ENCODE peak calls at places on chromosomes 12 and 14, in five cellular contexts. Z is heart right ventricle, K is esophagus squamous epithelium, Y is A549, J is uterus. Q is an unnamed sample. For H3K4me1, the result is how much of the 10 kb centered on the place peaks cover.

GRCh38 chr12:4813741-4814140 is 93.5 kb downstream of the GALNT8 start:
- DNase-seq in Y (no peak), Z (no peak), J (no peak), K (no peak), Q (no peak)

GRCh38 chr14:59407246-59407615 is 57.9 kb downstream of the GPR135 start:
- DNase-seq in J (peak), Z (no peak), K (no peak), Y (no peak), Q (no peak)

GRCh38 chr14:92549853-92550244 is 36.3 kb downstream of the RIN3 start:
- DNase-seq in Z (peak), J (no peak), K (no peak), Y (no peak), Q (no peak)

GRCh38 chr12:4031703-4032291 is 158.6 kb upstream of the PARP11 start:
- DNase-seq in J (no peak), Y (peak), K (no peak), Z (peak), Q (peak)

GRCh38 chr12:124027753-124028559 is 54.9 kb downstream of the ZNF664 start:
- DNase-seq in Z (peak), K (no peak), Y (no peak), J (no peak), Q (no peak)

GRCh38 chr14:104656014-104656714 is 33.3 kb upstream of the INF2 start:
- DNase-seq in J (no peak), K (no peak), Z (no peak), Y (no peak), Q (no peak)

GRCh38 chr12:54993181-54993835 is 8.7 kb upstream of the TESPA1 start:
- DNase-seq in J (no peak), Z (no peak), Y (peak), K (no peak), Q (no peak)

GRCh38 chr12:117225179-117225578 is 34.9 kb upstream of the FBXO21 start:
- DNase-seq in J (no peak), Y (no peak), K (no peak), Z (no peak), Q (no peak)

GRCh38 chr14:103801459-103801858 is 45.9 kb downstream of the PPP1R13B start:
- DNase-seq in Y (no peak), Z (no peak), J (no peak), K (no peak), Q (no peak)

GRCh38 chr14:24442240-24443052 is at the start of gene SDR39U1:
- DNase-seq in Z (peak), K (peak), J (peak), Y (peak), Q (peak)

GRCh38 chr12:65876898-65877721 is 52.8 kb downstream of the HMGA2 start:
- DNase-seq in Y (no peak), Z (no peak), K (no peak), J (no peak), Q (no peak)

GRCh38 chr14:104802913-104803184 is 1.9 kb downstream of the ZBTB42 start:
- DNase-seq in Z (no peak), J (no peak), Y (no peak), K (no peak), Q (no peak)

GRCh38 chr12:50112456-50113218 is 601 bp downstream of the COX14 start:
- DNase-seq in Z (no peak), K (no peak), Y (peak), J (no peak), Q (no peak)

GRCh38 chr14:95206534-95206933 is 49.2 kb upstream of the DICER1 start:
- DNase-seq in Y (no peak), K (no peak), Z (no peak), J (no peak), Q (no peak)

GRCh38 chr14:50798048-50798421 is 32.9 kb downstream of the NIN start:
- DNase-seq in Y (no peak), K (no peak), J (no peak), Z (no peak), Q (no peak)

GRCh38 chr14:34009956-34010355 is 59.1 kb upstream of the EGLN3 start:
- DNase-seq in J (no peak), K (no peak), Y (no peak), Z (no peak), Q (no peak)

GRCh38 chr14:98834119-98834518 is 437.9 kb downstream of the BCL11B start:
- DNase-seq in J (no peak), Z (no peak), Y (no peak), K (no peak), Q (no peak)

GRCh38 chr12:75747572-75747995 is 236.2 kb upstream of the KRR1 start:
- DNase-seq in Y (no peak), Z (no peak), J (no peak), K (no peak), Q (no peak)

GRCh38 chr12:82896979-82897378 is 210.3 kb downstream of the TMTC2 start:
- DNase-seq in J (no peak), K (no peak), Z (no peak), Y (peak), Q (no peak)

GRCh38 chr14:96096639-96097610 is 57.8 kb downstream of the C14orf132 start:
- DNase-seq in K (no peak), Y (no peak), J (no peak), Z (no peak), Q (no peak)

GRCh38 chr12:77133566-77133965 is 68.2 kb upstream of the E2F7 start:
- DNase-seq in Y (no peak), Z (peak), J (no peak), K (no peak), Q (no peak)

GRCh38 chr14:100432652-100433427 is 109.7 kb downstream of the SLC25A47 start:
- DNase-seq in K (no peak), Y (no peak), J (no peak), Z (no peak), Q (no peak)

GRCh38 chr14:59520224-59520623 is 35.9 kb downstream of the JKAMP start:
- DNase-seq in Y (no peak), J (no peak), K (no peak), Z (no peak), Q (no peak)

GRCh38 chr12:65823481-65824313 is 586 bp upstream of the HMGA2 start:
- DNase-seq in Z (peak), J (peak), Y (peak), K (no peak), Q (no peak)

GRCh38 chr12:25794580-25794979 is 163.9 kb upstream of the RASSF8 start:
- DNase-seq in J (no peak), Z (no peak), K (no peak), Y (no peak), Q (no peak)

GRCh38 chr12:110149104-110149660 is 25.0 kb downstream of the IFT81 start:
- DNase-seq in Y (no peak), Z (no peak), K (no peak), J (no peak), Q (no peak)

GRCh38 chr12:20367731-20368652 is at the start of gene PDE3A:
- DNase-seq in Y (peak), J (peak), Z (peak), K (no peak), Q (peak)

GRCh38 chr14:77607741-77608302 is 8.6 kb downstream of the SPTLC2 start:
- DNase-seq in Z (no peak), Y (no peak), K (no peak), J (no peak), Q (no peak)

GRCh38 chr12:27000962-27001361 is 13.2 kb downstream of the TM7SF3 start:
- DNase-seq in Y (no peak), Z (no peak), K (no peak), J (no peak), Q (no peak)

GRCh38 chr12:27005495-27005894 is 8.7 kb downstream of the TM7SF3 start:
- DNase-seq in K (no peak), Z (no peak), J (no peak), Y (no peak), Q (no peak)

GRCh38 chr12:27001663-27002062 is 12.5 kb downstream of the TM7SF3 start:
- DNase-seq in Z (no peak), K (no peak), J (no peak), Y (no peak), Q (no peak)

GRCh38 chr12:27002141-27002540 is 12.0 kb downstream of the TM7SF3 start:
- DNase-seq in J (no peak), Y (no peak), Z (no peak), K (no peak), Q (no peak)

DNA sequence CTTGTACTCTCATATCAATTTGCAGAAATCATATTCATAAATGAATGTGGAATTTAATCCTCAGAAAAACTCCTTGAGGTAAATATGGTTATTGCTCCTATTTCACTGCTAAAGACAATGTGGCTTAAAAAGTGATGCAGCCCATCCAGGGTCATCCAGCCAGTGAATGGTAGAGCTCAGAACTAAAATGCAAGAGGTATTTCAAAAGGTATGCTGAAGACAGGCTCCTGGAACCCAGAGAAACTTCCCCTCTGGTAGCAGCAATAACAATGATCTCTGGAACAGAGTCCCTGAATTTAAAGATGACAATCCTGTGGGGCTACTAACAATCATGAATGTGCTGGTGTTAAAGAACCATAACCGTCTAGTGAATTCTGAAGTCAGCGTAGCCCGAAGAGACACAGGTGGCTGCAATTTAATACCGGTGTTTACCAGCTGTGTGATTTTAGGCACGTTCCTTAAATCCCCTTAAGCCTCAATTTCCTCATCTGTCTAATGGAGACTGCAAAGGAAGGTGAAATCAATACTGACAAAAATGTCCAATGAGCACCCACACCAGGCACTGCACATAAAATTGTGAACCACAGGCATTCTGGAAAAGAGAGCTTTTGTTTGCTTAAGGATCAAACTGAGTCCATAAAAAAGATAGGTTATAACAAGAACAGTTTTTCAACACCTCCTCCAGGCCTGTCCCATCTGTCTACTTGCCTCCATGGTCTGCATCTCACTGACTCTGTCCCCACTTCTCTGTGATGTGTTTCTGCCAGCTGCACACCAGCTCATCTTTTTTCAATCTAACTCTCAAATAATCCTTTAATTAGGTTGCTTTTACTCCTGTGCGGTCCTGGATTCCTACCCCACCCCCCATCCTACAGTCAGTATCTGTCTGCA is 10.5 kb downstream of the TM7SF3 start:
- DNase-seq in Z (no peak), K (no peak), J (no peak), Y (no peak), Q (no peak)
- H3K4me1 ChIP-seq in Z (under half), K (under half), J (under half), Y (under half), Q (under half)

GRCh38 chr14:67999693-68000384 is 180.3 kb downstream of the RAD51B start:
- DNase-seq in Y (peak), J (no peak), Z (no peak), K (no peak), Q (no peak)
- H3K27ac ChIP-seq in Y (peak), J (peak), Z (no peak), K (no peak), Q (no peak)

DNA sequence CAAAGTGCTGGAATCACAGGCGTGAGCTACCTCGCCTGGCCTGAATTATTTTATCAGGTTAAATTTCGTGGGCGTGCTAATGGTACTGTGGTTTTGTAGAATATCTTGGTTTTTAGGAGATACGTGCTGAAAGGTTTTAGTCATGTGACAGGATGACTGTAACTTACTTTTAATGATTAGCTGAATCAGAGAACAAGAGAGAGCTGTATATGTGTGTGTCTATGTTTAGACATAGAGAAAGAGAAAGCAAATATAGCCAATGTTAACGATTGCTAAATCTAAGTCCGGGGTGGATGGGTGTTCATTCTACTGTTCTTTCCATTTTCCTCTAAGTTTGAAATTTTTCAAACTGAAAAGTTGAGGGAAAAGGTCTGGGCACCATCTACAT is 9.2 kb upstream of the PNMA1 start:
- DNase-seq in K (no peak), Y (no peak), Z (no peak), J (no peak), Q (no peak)
- H3K4me1 ChIP-seq in K (half or more), Y (half or more), Z (under half), J (under half), Q (under half)

GRCh38 chr14:106506901-106507305 is 980.5 kb downstream of the TMEM121 start:
- DNase-seq in Z (no peak), K (no peak), Y (no peak), J (no peak), Q (no peak)
- H3K27ac ChIP-seq in Z (no peak), K (no peak), Y (no peak), J (no peak), Q (no peak)

DNA sequence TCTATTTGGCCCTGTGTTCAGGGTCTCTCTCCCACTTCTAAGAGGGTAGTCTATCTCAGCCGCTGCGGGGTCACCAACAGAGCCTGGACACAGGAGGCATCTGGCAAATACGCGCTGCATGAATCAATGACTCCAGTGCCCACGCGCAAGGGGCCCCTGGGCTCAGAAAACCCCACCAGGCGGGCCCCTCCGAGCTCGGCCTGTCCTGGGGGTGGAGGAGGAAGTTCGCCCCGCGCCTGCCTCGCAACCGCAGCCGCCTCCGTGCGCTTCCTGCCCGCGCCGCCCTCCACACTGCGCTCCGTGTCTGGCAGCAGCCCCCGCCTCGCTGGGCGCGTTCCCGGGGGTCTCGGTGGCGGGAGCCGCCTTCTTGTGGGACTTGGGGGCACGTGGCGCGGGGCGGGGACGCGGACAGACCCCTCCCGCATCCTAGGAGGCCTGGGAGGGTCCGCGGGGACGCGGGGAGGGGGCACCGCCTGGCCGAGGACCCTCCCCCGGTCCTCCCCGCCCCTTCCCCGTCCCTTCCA is 811 bp upstream of the FBRSL1 start:
- DNase-seq in Z (peak), J (no peak), K (no peak), Y (no peak), Q (no peak)
- H3K4me1 ChIP-seq in Z (under half), J (under half), K (half or more), Y (under half), Q (under half)

GRCh38 chr12:17132336-17132735 is 526.4 kb upstream of the LMO3 start:
- DNase-seq in J (no peak), Y (no peak), Z (no peak), K (no peak), Q (no peak)
- H3K27ac ChIP-seq in J (no peak), Y (no peak), Z (no peak), K (no peak), Q (no peak)

GRCh38 chr12:26939192-26939832 is 1.0 kb downstream of the FGFR1OP2 start:
- DNase-seq in K (no peak), Z (no peak), J (no peak), Y (no peak), Q (no peak)
- H3K4me1 ChIP-seq in K (half or more), Z (half or more), J (under half), Y (under half), Q (half or more)

DNA sequence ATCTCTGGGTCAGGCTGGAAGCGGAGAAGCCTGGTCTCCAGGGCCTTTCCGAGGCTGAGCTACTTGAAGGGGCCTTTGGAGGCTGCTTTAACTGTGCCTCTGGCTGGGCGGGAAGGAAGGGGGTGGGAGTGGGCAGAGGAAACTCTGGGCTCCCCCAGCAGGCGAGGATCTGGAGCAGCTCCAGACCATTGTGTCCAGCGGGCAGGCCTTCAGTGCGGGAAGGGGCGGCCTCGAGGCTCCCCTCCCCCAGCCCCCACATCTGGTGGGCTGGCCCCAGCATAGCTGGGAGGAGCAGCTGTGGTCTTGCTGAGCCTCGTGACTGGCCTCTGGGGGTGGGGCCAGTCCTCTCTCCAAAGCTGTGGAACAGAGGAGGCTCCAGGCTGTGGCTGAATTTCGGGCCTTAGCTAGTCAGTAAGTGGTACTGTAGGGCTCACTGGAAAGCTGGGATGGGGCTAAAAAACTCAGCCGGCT is 3.4 kb downstream of the TAMALIN start:
- DNase-seq in Y (no peak), Z (peak), K (no peak), J (peak), Q (peak)
- H3K27ac ChIP-seq in Y (no peak), Z (peak), K (peak), J (peak), Q (peak)

Q was measured in right atrium auricular region.